ENCODE peak calls at places on chromosomes 11 and 22, in four cellular contexts. L is GM10248, D is body of pancreas, C is cardiac muscle cell. U is an unnamed sample.

GRCh38 chr11:35040221-35040942 is 98.6 kb upstream of the CD44 start:
- DNase-seq in L (peak; percentile 49), D (peak; percentile 68), C (no peak), U (no peak)

GRCh38 chr11:121572581-121573059 is 119.9 kb upstream of the SORL1-AS1 start:
- DNase-seq in L (no peak), C (no peak), D (no peak), U (no peak)

GRCh38 chr22:26986051-26986881 is 328.9 kb downstream of the MIAT start:
- DNase-seq in C (no peak), L (no peak), D (no peak), U (no peak)

GRCh38 chr11:1639666-1640065 is 10.1 kb downstream of the KRTAP5-5 start:
- DNase-seq in D (no peak), C (no peak), L (no peak), U (no peak)

GRCh38 chr11:131579932-131580387 is 209.5 kb downstream of the NTM start:
- DNase-seq in L (peak; percentile 55), D (no peak), C (peak; percentile 63), U (no peak)

GRCh38 chr11:115776916-115777315 is 272.7 kb upstream of the CADM1 start:
- DNase-seq in C (no peak), L (no peak), D (no peak), U (no peak)

GRCh38 chr22:46596032-46596441 is 24.1 kb upstream of the GRAMD4 start:
- DNase-seq in D (peak; percentile 42), C (no peak), L (no peak), U (no peak)

GRCh38 chr22:38681784-38682335 is at the start of gene TOMM22:
- DNase-seq in C (peak; percentile 93), L (peak; percentile 98), D (peak; percentile 89), U (peak; percentile 40)

GRCh38 chr11:4063348-4063747 is 31.3 kb upstream of the RRM1 start:
- DNase-seq in L (no peak), C (no peak), D (no peak), U (no peak)

GRCh38 chr11:19705936-19706335 is 6.7 kb upstream of the NAV2 start:
- DNase-seq in C (no peak), D (no peak), L (no peak), U (no peak)

GRCh38 chr11:116610190-116610589 is 162.6 kb downstream of the BUD13 start:
- DNase-seq in D (no peak), C (no peak), L (no peak), U (no peak)

GRCh38 chr11:36069576-36070214 is 125.8 kb downstream of the LDLRAD3 start:
- DNase-seq in L (no peak), D (no peak), C (peak; percentile 41), U (no peak)

GRCh38 chr11:73325036-73325981 is 17.2 kb downstream of the ARHGEF17 start:
- DNase-seq in L (peak; percentile 88), C (no peak), D (no peak), U (no peak)

GRCh38 chr11:45266693-45267451 is 19.3 kb downstream of the SYT13 start:
- DNase-seq in L (no peak), D (no peak), C (no peak), U (no peak)

GRCh38 chr11:110121204-110121603 is 28.0 kb downstream of the ZC3H12C start:
- DNase-seq in C (no peak), D (no peak), L (no peak), U (no peak)

GRCh38 chr11:44894217-44894617 is 56.5 kb downstream of the TP53I11 start:
- DNase-seq in D (peak; percentile 40), L (peak; percentile 78), C (peak; percentile 89), U (peak; percentile 49)

GRCh38 chr11:12158926-12159325 is 48.5 kb downstream of the MICAL2 start:
- DNase-seq in D (no peak), C (peak; percentile 86), L (no peak), U (no peak)

GRCh38 chr22:42602470-42602869 is 12.2 kb downstream of the POLDIP3 start:
- DNase-seq in C (no peak), L (no peak), D (no peak), U (no peak)

GRCh38 chr22:50148991-50149721 is 21.4 kb upstream of the PANX2 start:
- DNase-seq in L (peak; percentile 92), C (peak; percentile 80), D (peak; percentile 70), U (no peak)

GRCh38 chr11:1765871-1766718 is 2.4 kb upstream of the CTSD start:
- DNase-seq in C (no peak), D (peak; percentile 7), L (no peak), U (no peak)

GRCh38 chr11:62138630-62139425 is 15.0 kb downstream of the INCENP start:
- DNase-seq in L (no peak), D (no peak), C (no peak), U (no peak)

GRCh38 chr22:30578481-30578880 is 4.0 kb upstream of the GAL3ST1 start:
- DNase-seq in L (no peak), D (no peak), C (no peak), U (no peak)

GRCh38 chr22:41367039-41367679 is 14.6 kb upstream of the TEF start:
- DNase-seq in C (peak; percentile 70), L (no peak), D (peak; percentile 100), U (peak; percentile 88)
- TF ChIP-seq CTCF in C (peak; percentile 60), L (no peak), D (peak; percentile 50), U (no peak)

GRCh38 chr11:70510106-70510505 is 111.8 kb downstream of the CTTN start:
- DNase-seq in D (no peak), L (no peak), C (no peak), U (no peak)

GRCh38 chr11:70510571-70510970 is 112.2 kb downstream of the CTTN start:
- DNase-seq in C (no peak), L (no peak), D (no peak), U (no peak)

GRCh38 chr11:70512716-70513115 is 114.4 kb downstream of the CTTN start:
- DNase-seq in D (no peak), C (no peak), L (no peak), U (no peak)

GRCh38 chr11:70509476-70509875 is 111.1 kb downstream of the CTTN start:
- DNase-seq in L (no peak), C (no peak), D (no peak), U (no peak)

DNA sequence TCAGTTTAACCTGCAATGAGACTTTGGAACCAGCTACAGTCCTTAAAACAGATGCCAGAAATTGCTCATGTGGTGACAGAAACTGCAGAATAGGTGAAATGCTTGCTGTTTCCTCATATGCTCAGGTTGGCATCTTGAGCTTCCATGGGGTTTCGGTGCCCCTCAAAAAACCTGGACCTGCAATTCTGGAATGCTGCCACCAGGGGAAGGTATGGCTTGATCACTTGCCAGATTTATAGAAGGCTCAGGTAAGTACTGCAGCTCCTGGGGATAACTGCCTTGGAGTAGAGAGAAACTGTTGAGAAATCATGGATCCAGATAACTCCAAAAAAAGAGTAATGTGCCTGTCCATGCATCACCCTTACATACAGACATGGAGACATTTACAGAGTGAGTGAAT is 113.0 kb downstream of the CTTN start:
- DNase-seq in C (no peak), L (no peak), D (no peak), U (no peak)
- TF ChIP-seq CTCF in C (no peak), L (no peak), D (no peak), U (no peak)

GRCh38 chr11:84140386-84141169 is 854.4 kb upstream of the CCDC90B start:
- DNase-seq in D (no peak), L (no peak), C (no peak), U (no peak)
- TF ChIP-seq CTCF in D (no peak), L (no peak), C (no peak), U (no peak)

DNA sequence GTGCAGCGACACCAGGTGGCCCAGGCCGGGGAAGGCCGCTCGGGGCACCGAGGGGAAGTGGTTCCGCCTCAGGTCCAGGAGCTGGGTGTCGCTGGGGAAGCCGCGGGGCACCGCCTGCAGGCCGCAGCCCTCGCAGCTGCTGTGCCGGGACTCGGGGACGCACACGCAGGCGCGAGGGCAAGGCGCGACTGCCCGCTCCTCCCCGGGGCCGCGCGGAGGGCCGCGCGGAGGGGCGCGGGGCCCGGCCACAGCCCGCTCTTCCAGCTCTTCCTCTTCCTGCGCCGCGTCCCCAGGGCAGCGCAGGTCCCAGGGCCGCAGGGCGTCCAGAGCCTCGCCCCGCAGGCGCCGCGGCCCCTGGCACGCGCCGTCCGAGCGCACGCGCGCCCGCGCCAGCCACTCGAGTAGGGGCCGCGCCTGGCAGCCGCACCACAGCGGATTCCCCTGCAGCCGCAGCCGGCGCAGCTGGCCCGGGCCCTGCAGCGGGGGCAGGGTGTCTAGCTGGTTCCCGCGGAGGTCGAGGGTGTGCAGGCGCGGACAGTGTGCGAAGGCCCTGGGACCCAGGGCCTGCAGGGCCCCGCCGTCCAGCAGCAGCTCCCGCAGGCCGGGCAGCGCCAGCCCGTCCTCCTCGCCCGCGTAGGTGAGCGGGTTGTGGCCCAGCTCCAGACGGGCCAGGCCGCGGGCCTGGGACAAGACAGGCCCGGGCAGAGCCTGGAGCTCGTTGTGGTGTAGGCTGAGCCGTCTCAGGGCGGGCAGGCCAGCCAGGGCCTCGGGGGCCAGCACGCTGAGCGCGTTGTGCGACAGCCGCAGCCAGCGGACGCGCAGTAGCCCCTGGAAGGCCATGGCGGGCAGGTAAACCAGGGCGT is 2.8 kb downstream of the CHADL start:
- DNase-seq in D (peak; percentile 86), L (peak; percentile 91), C (peak; percentile 74), U (no peak)
- TF ChIP-seq CTCF in D (peak; percentile 86), L (peak; percentile 89), C (peak; percentile 44), U (no peak)

DNA sequence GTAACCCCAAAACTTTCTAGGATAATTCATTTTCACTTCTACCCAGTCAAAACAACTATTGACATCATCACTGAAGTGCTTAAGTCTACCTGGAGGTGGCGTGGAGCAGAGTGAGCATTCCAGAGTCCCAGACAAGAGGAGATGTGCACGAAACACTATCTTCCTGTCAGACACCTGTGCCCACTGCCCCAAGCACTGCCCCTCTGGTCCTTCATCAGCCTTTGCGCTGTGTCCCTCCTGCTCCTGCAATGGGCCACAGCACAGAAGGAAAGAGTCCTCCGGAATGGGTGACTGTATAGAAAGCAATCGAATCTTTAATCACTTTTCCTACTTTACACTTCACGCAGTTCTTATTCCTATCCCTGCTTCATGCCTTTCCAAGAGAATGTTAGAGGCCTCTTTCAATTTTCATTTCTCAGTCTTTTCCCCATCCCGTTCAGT is 512 bp upstream of the GRIA4 start:
- DNase-seq in C (peak; percentile 23), D (peak; percentile 16), L (peak; percentile 22), U (no peak)
- TF ChIP-seq CTCF in C (peak; percentile 41), D (peak; percentile 35), L (peak; percentile 13), U (no peak)

GRCh38 chr22:23180301-23180892 is at the start of gene BCR:
- DNase-seq in C (peak; percentile 86), D (peak; percentile 82), L (peak; percentile 84), U (no peak)
- TF ChIP-seq CTCF in C (no peak), D (no peak), L (no peak), U (no peak)

GRCh38 chr11:17352925-17353227 is 1.3 kb downstream of the NCR3LG1 start:
- DNase-seq in C (peak; percentile 30), L (peak; percentile 47), D (peak; percentile 55), U (no peak)

GRCh38 chr11:17353228-17354021 is 1.8 kb downstream of the NCR3LG1 start:
- DNase-seq in L (peak; percentile 40), D (peak; percentile 70), C (peak; percentile 87), U (peak; percentile 46)

GRCh38 chr11:17350455-17351170 is 987 bp upstream of the NCR3LG1 start:
- DNase-seq in D (no peak), L (no peak), C (no peak), U (no peak)

GRCh38 chr11:17351510-17352176 is at the start of gene NCR3LG1:
- DNase-seq in L (peak; percentile 48), D (peak; percentile 52), C (peak; percentile 42), U (peak; percentile 46)

DNA sequence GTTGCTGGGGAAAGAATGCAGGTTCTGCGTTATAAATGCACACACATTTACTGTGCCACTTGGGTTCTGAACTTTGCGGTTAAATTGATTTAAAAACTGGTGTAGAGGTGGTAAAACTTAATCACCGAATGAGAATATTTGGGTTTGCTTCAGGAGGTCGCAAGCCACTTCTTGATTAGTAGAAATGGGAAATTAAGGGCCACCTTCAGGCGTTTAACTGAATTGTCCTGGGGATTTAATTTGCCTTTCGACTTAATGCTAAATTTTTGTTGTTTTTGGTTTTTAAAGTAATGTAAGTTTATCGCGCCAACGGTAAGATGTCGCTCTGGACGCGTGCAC is 460 bp upstream of the NCR3LG1 start:
- DNase-seq in D (no peak), L (no peak), C (no peak), U (no peak)
- TF ChIP-seq CTCF in D (no peak), L (no peak), C (peak; percentile 25), U (no peak)

U was measured in omental fat pad.